ENCODE peak calls at places on chromosomes 1 and 21, in four cellular contexts. N is WTC11, Z is K562, G is HepG2. Q is an unnamed sample.

GRCh38 chr1:27099154-27099903 is 55.6 kb downstream of the SLC9A1 start:
- DNase-seq in N (no peak), Z (peak), G (peak), Q (peak)

GRCh38 chr1:236808564-236809130 is 13.6 kb downstream of the MTR start:
- DNase-seq in N (no peak), Z (no peak), G (peak), Q (no peak)

GRCh38 chr21:29193907-29194306 is 63.5 kb downstream of the MAP3K7CL start:
- DNase-seq in N (no peak), Z (no peak), G (peak), Q (no peak)

GRCh38 chr1:153519242-153519641 is 16.5 kb downstream of the S100A6 start:
- DNase-seq in N (no peak), Z (no peak), G (no peak), Q (no peak)

GRCh38 chr1:243814718-243815117 is 35.3 kb downstream of the AKT3 start:
- DNase-seq in N (no peak), Z (no peak), G (no peak), Q (no peak)

GRCh38 chr1:16321176-16321867 is 31.0 kb downstream of the FBXO42 start:
- DNase-seq in N (no peak), Z (no peak), G (peak), Q (no peak)

GRCh38 chr21:44901391-44902074 is 19.2 kb downstream of the ITGB2 start:
- DNase-seq in N (no peak), Z (no peak), G (no peak), Q (no peak)

GRCh38 chr1:148290881-148291280 is 138.8 kb upstream of the NBPF11 start:
- DNase-seq in N (no peak), Z (no peak), G (no peak), Q (no peak)

GRCh38 chr21:45954271-45954670 is 27.3 kb upstream of the COL6A1 start:
- DNase-seq in N (no peak), Z (no peak), G (no peak), Q (peak)

GRCh38 chr1:177505905-177506590 is 335.3 kb downstream of the BRINP2 start:
- DNase-seq in N (no peak), Z (no peak), G (no peak), Q (no peak)

GRCh38 chr1:94672934-94673333 is 131.4 kb upstream of the F3 start:
- DNase-seq in N (no peak), Z (no peak), G (no peak), Q (no peak)

GRCh38 chr1:167797005-167797404 is 75.2 kb downstream of the MPZL1 start:
- DNase-seq in N (peak), Z (peak), G (no peak), Q (peak)

GRCh38 chr1:167794043-167794442 is 72.3 kb downstream of the MPZL1 start:
- DNase-seq in N (no peak), Z (no peak), G (no peak), Q (no peak)

GRCh38 chr1:167799747-167800146 is 78.0 kb downstream of the MPZL1 start:
- DNase-seq in N (no peak), Z (no peak), G (no peak), Q (no peak)

GRCh38 chr1:167798951-167799350 is 77.2 kb downstream of the MPZL1 start:
- DNase-seq in N (no peak), Z (no peak), G (no peak), Q (no peak)

GRCh38 chr1:167795810-167796740 is 74.3 kb downstream of the MPZL1 start:
- DNase-seq in N (no peak), Z (no peak), G (no peak), Q (peak)
- TF ChIP-seq CREB1 in N (no peak), Z (no peak), G (no peak), Q (no peak)

GRCh38 chr1:234755449-234755863 is 145.5 kb upstream of the IRF2BP2 start:
- DNase-seq in N (no peak), Z (no peak), G (no peak), Q (no peak)
- TF ChIP-seq CREB1 in N (no peak), Z (no peak), G (no peak), Q (no peak)

DNA sequence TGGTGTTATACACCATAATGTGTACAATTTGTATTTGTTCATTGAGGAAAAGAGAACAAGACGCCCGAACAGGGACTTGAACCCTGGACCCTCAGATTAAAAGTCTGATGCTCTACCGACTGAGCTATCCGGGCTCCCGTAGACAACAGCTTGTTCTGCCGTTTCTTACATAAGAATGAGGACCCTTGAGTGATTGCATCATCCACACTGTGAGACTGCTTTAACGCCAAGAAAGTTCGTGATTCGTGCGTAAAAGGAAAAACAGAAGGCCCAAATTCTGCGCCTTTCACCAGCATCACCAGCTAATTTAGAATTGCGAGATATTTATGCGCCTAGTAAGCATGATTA is 9.3 kb upstream of the MDM4 start:
- DNase-seq in N (peak), Z (peak), G (peak), Q (peak)
- TF ChIP-seq CREB1 in N (no peak), Z (peak), G (no peak), Q (peak)

GRCh38 chr21:42495027-42495426 is 997 bp downstream of the RSPH1 start:
- DNase-seq in N (no peak), Z (no peak), G (no peak), Q (no peak)

GRCh38 chr21:42495765-42496119 is 282 bp downstream of the RSPH1 start:
- DNase-seq in N (no peak), Z (no peak), G (no peak), Q (peak)

GRCh38 chr21:42491328-42491727 is 4.7 kb downstream of the RSPH1 start:
- DNase-seq in N (no peak), Z (no peak), G (no peak), Q (no peak)

GRCh38 chr21:42490735-42491134 is 5.3 kb downstream of the RSPH1 start:
- DNase-seq in N (no peak), Z (no peak), G (no peak), Q (no peak)

DNA sequence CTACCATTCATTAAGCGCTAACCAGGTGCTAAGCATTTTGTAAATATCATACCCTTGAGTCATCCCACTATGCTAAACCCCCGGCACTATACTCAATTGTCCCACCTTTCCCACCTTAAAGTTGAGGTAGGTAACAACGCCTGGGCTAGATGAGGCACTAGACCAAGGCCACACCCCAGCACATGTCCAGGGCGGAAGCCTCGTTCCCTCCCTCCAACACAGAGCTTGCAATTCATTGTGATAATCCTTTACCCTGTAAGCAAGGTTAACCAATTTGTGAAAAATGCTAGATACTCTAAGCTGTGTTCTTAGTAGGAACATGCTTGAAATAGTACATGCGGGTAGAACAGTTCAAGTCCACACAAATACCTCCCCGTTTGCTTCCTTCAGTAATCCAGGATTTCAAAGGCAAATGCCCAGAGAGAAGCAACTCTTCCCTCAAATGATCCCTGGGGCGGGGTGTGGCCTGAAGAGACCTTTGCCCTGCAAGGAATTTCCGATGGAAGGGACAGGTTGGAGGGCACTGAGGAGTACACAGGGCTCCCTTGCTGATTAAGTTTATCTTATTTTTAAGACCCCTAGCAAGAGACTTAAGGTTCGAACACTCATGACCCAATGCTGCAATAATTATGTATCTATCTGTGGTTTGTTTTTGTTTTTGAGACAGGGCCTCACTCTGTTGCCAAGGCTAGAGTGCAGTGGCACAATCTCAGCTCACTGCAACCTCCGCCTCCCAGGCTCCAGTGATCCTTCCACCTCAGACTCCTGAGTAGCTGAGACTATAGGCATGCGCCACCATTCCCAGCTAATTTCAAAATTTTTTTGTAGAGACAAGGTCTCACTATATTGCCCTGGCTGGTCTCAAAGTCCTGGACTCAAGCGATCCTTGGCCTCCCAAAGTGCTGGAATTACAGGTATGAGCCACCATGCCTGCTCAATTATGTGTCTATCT is 2.6 kb downstream of the RSPH1 start:
- DNase-seq in N (no peak), Z (no peak), G (no peak), Q (peak)
- TF ChIP-seq CREB1 in N (no peak), Z (no peak), G (no peak), Q (no peak)

DNA sequence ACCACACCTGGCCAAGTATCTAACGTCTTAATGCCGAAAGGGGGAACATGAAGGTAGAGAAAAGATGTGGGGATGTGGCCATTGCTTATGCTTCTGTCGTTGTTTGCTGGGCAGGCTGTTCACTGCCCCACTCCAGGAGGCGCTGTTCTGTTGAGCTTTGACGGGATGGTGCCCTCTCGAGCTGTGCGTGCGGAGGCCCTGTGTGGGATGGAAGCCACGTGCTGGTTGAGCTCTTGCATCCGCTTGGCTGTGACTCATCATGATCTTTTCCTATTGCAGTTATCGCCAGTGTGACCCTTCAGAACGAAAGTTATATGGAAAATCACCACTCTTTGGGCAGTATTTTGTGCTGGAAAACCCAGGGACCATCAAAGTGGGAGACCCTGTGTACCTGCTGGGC is 26.3 kb downstream of the MTARC1 start:
- DNase-seq in N (peak), Z (peak), G (no peak), Q (peak)
- TF ChIP-seq CREB1 in N (no peak), Z (no peak), G (no peak), Q (no peak)